ENCODE peak calls at places on chromosomes 1 and 21, in four cellular contexts. A, Q, R and U are unnamed samples.

GRCh38 chr1:27399251-27399885 is 6.9 kb downstream of the GPR3 start:
- DNase-seq in A (no peak), Q (no peak), R (no peak), U (no peak)

GRCh38 chr1:66788231-66788939 is 12.7 kb downstream of the INSL5 start:
- DNase-seq in A (no peak), Q (no peak), R (no peak), U (no peak)

GRCh38 chr1:231613419-231614349 is 12.9 kb upstream of the DISC1 start:
- DNase-seq in A (no peak), Q (no peak), R (no peak), U (peak; percentile 30)

GRCh38 chr1:228125185-228125584 is 14.9 kb upstream of the GUK1 start:
- DNase-seq in A (no peak), Q (no peak), R (no peak), U (no peak)

GRCh38 chr1:208036177-208036808 is 125.4 kb upstream of the CD34 start:
- DNase-seq in A (no peak), Q (peak; percentile 18), R (no peak), U (no peak)

GRCh38 chr1:204043680-204044079 is 29.2 kb upstream of the SOX13 start:
- DNase-seq in A (no peak), Q (no peak), R (no peak), U (no peak)

GRCh38 chr21:27734146-27734545 is 767.3 kb upstream of the ADAMTS5 start:
- DNase-seq in A (no peak), Q (no peak), R (no peak), U (no peak)

GRCh38 chr1:156268336-156268735 is 14.3 kb downstream of the SMG5 start:
- DNase-seq in A (no peak), Q (no peak), R (no peak), U (no peak)

GRCh38 chr1:109151146-109151545 is 37.2 kb downstream of the ELAPOR1 start:
- DNase-seq in A (no peak), Q (peak; percentile 2), R (peak; percentile 92), U (peak; percentile 31)

GRCh38 chr1:66258404-66259105 is 275.4 kb upstream of the SGIP1 start:
- DNase-seq in A (no peak), Q (no peak), R (no peak), U (no peak)

GRCh38 chr1:35544976-35545375 is 12.2 kb downstream of the KIAA0319L start:
- DNase-seq in A (peak; percentile 26), Q (no peak), R (peak; percentile 82), U (peak; percentile 61)

GRCh38 chr1:40848530-40849189 is 13.5 kb downstream of the CITED4 start:
- DNase-seq in A (peak; percentile 100), Q (peak; percentile 71), R (peak; percentile 71), U (peak; percentile 52)

GRCh38 chr1:198267921-198268320 is 111.1 kb downstream of the NEK7 start:
- DNase-seq in A (no peak), Q (no peak), R (no peak), U (no peak)

GRCh38 chr1:209102120-209102519 is 481.4 kb upstream of the CAMK1G start:
- DNase-seq in A (no peak), Q (no peak), R (no peak), U (no peak)

GRCh38 chr1:20149601-20150325 is 10.6 kb downstream of the PLA2G2F start:
- DNase-seq in A (no peak), Q (no peak), R (no peak), U (no peak)

GRCh38 chr1:230281531-230281930 is 144.6 kb downstream of the PGBD5 start:
- DNase-seq in A (no peak), Q (no peak), R (no peak), U (no peak)

GRCh38 chr1:172220376-172220775 is 200.1 kb upstream of the C1orf105 start:
- DNase-seq in A (no peak), Q (no peak), R (no peak), U (peak; percentile 90)

GRCh38 chr1:235955777-235956176 is 89.1 kb upstream of the LYST start:
- DNase-seq in A (no peak), Q (no peak), R (no peak), U (no peak)

GRCh38 chr1:30411206-30411605 is 312.2 kb downstream of the MATN1 start:
- DNase-seq in A (no peak), Q (no peak), R (no peak), U (no peak)

GRCh38 chr1:7476861-7477534 is 294.1 kb upstream of the VAMP3 start:
- DNase-seq in A (no peak), Q (no peak), R (no peak), U (no peak)

GRCh38 chr1:155012052-155012546 is 9.5 kb downstream of the ZBTB7B start:
- DNase-seq in A (no peak), Q (peak; percentile 62), R (peak; percentile 92), U (peak; percentile 53)

GRCh38 chr1:175162955-175163354 is 29.6 kb downstream of the KIAA0040 start:
- DNase-seq in A (no peak), Q (no peak), R (no peak), U (no peak)

GRCh38 chr1:45266151-45266801 is 59.9 kb upstream of the ZSWIM5 start:
- DNase-seq in A (peak; percentile 54), Q (no peak), R (no peak), U (peak; percentile 13)

GRCh38 chr1:225460737-225461532 is 33.1 kb upstream of the LBR start:
- DNase-seq in A (no peak), Q (no peak), R (no peak), U (peak; percentile 76)

GRCh38 chr1:200233393-200233792 is 176.4 kb downstream of the ZNF281 start:
- DNase-seq in A (no peak), Q (no peak), R (no peak), U (no peak)

GRCh38 chr1:30920827-30921226 is 12.3 kb upstream of the SDC3 start:
- DNase-seq in A (no peak), Q (no peak), R (no peak), U (no peak)

GRCh38 chr21:44687671-44688070 is 5.7 kb upstream of the KRTAP12-1 start:
- DNase-seq in A (no peak), Q (no peak), R (no peak), U (peak; percentile 85)

GRCh38 chr1:33391669-33392068 is 39.2 kb downstream of the PHC2 start:
- DNase-seq in A (no peak), Q (no peak), R (no peak), U (no peak)

GRCh38 chr1:219990782-219991510 is 55.4 kb downstream of the EPRS1 start:
- DNase-seq in A (peak; percentile 9), Q (peak; percentile 8), R (peak; percentile 11), U (peak; percentile 62)

GRCh38 chr21:31397515-31397926 is 53.5 kb upstream of the TIAM1 start:
- DNase-seq in A (peak; percentile 4), Q (no peak), R (peak; percentile 77), U (no peak)

GRCh38 chr1:156012051-156012817 is 8.5 kb downstream of the SSR2 start:
- DNase-seq in A (no peak), Q (no peak), R (no peak), U (no peak)